ENCODE peak calls at places on chromosomes 5 and 9, in four cellular contexts. L is NCI-H345, G is mesenchymal stem cell, N is iPS DF 19.7. K is an unnamed sample.
A peak's percentile ranks its signal among the peaks of the same experiment; 100 is the strongest.

GRCh38 chr5:81021486-81021885 is 61.3 kb downstream of the RASGRF2 start:
- DNase-seq in L (no peak), G (peak; percentile 26), N (no peak), K (no peak)

GRCh38 chr5:92268343-92268742 is 885.2 kb upstream of the ARRDC3 start:
- DNase-seq in L (no peak), G (no peak), N (no peak), K (no peak)

GRCh38 chr5:160500776-160501175 is 79.1 kb downstream of the PTTG1 start:
- DNase-seq in L (no peak), G (no peak), N (no peak), K (no peak)

GRCh38 chr5:176817369-176817841 is 7.0 kb downstream of the UNC5A start:
- DNase-seq in L (peak; percentile 90), G (no peak), N (no peak), K (no peak)

GRCh38 chr5:72599519-72600400 is 92.5 kb upstream of the ZNF366 start:
- DNase-seq in L (no peak), G (peak; percentile 62), N (no peak), K (no peak)

GRCh38 chr9:137797206-137798120 is 80.1 kb upstream of the CACNA1B start:
- DNase-seq in L (peak; percentile 70), G (no peak), N (no peak), K (no peak)

GRCh38 chr9:105044458-105044857 is 116.5 kb upstream of the ABCA1 start:
- DNase-seq in L (peak; percentile 52), G (no peak), N (no peak), K (no peak)

GRCh38 chr5:132227485-132228240 is at the start of gene P4HA2:
- DNase-seq in L (peak; percentile 74), G (peak; percentile 79), N (no peak), K (peak; percentile 91)

GRCh38 chr9:128917151-128917849 is 3.5 kb upstream of the PHYHD1 start:
- DNase-seq in L (no peak), G (no peak), N (no peak), K (no peak)

GRCh38 chr5:19886123-19886921 is 101.7 kb downstream of the CDH18 start:
- DNase-seq in L (peak; percentile 46), G (peak; percentile 44), N (no peak), K (no peak)

GRCh38 chr9:34635556-34635955 is 2.0 kb downstream of the SIGMAR1 start:
- DNase-seq in L (no peak), G (no peak), N (no peak), K (no peak)